ENCODE peak calls at places on chromosomes 12 and 14, in five cellular contexts. One of them, this sample, is unnamed.

GRCh38 chr12:131583085-131583712 is 127.7 kb upstream of the SFSWAP start:
- DNase-seq in HepG2: no peak
- DNase-seq in HCT116: no peak
- DNase-seq in K562: no peak
- DNase-seq in H1: no peak
- DNase-seq in this sample: no peak

GRCh38 chr14:60485600-60486251 is at the start of gene C14orf39:
- DNase-seq in H1: no peak
- DNase-seq in K562: peak
- DNase-seq in HCT116: no peak
- DNase-seq in HepG2: no peak
- DNase-seq in this sample: no peak

GRCh38 chr12:101110856-101111255 is 99.2 kb downstream of the SLC5A8 start:
- DNase-seq in H1: no peak
- DNase-seq in HepG2: no peak
- DNase-seq in HCT116: no peak
- DNase-seq in K562: no peak
- DNase-seq in this sample: no peak

GRCh38 chr14:89509891-89510290 is 92.9 kb upstream of the FOXN3 start:
- DNase-seq in HepG2: no peak
- DNase-seq in K562: no peak
- DNase-seq in HCT116: no peak
- DNase-seq in H1: no peak
- DNase-seq in this sample: no peak

GRCh38 chr14:64778114-64778754 is 74.0 kb downstream of the PLEKHG3 start:
- DNase-seq in HepG2: no peak
- DNase-seq in K562: no peak
- DNase-seq in H1: no peak
- DNase-seq in HCT116: no peak
- DNase-seq in this sample: no peak

GRCh38 chr12:52805000-52805399 is 8.9 kb downstream of the KRT4 start:
- DNase-seq in HepG2: no peak
- DNase-seq in HCT116: no peak
- DNase-seq in K562: no peak
- DNase-seq in H1: no peak
- DNase-seq in this sample: no peak

GRCh38 chr14:96792003-96792402 is 5.2 kb upstream of the VRK1 start:
- DNase-seq in HCT116: no peak
- DNase-seq in K562: no peak
- DNase-seq in HepG2: no peak
- DNase-seq in H1: no peak
- DNase-seq in this sample: no peak

GRCh38 chr12:53223391-53224267 is 8.4 kb downstream of the RARG start:
- DNase-seq in HCT116: no peak
- DNase-seq in HepG2: no peak
- DNase-seq in K562: no peak
- DNase-seq in H1: no peak
- DNase-seq in this sample: no peak

GRCh38 chr14:37709419-37710195 is 114.2 kb downstream of the TTC6 start:
- DNase-seq in H1: no peak
- DNase-seq in K562: no peak
- DNase-seq in HepG2: peak
- DNase-seq in HCT116: peak
- DNase-seq in this sample: no peak

GRCh38 chr12:65355461-65355860 is 77.0 kb downstream of the MSRB3 start:
- DNase-seq in HepG2: no peak
- DNase-seq in K562: no peak
- DNase-seq in H1: no peak
- DNase-seq in HCT116: no peak
- DNase-seq in this sample: no peak

GRCh38 chr12:41213107-41213506 is 25.0 kb downstream of the PDZRN4 start:
- DNase-seq in K562: no peak
- DNase-seq in HepG2: no peak
- DNase-seq in H1: no peak
- DNase-seq in HCT116: no peak
- DNase-seq in this sample: no peak

GRCh38 chr14:88866305-88866704 is 41.9 kb downstream of the TTC8 start:
- DNase-seq in HepG2: no peak
- DNase-seq in H1: no peak
- DNase-seq in K562: no peak
- DNase-seq in HCT116: no peak
- DNase-seq in this sample: no peak

GRCh38 chr12:104358353-104359003 is 54.9 kb downstream of the EID3 start:
- DNase-seq in HCT116: peak
- DNase-seq in H1: no peak
- DNase-seq in K562: peak
- DNase-seq in HepG2: peak
- DNase-seq in this sample: peak

GRCh38 chr12:1809606-1810140 is 10.7 kb upstream of the LRTM2 start:
- DNase-seq in K562: peak
- DNase-seq in HepG2: no peak
- DNase-seq in HCT116: no peak
- DNase-seq in H1: no peak
- DNase-seq in this sample: no peak

GRCh38 chr12:109715310-109716091 is 1.9 kb downstream of the FAM222A start:
- DNase-seq in HCT116: no peak
- DNase-seq in H1: no peak
- DNase-seq in K562: peak
- DNase-seq in HepG2: no peak
- DNase-seq in this sample: no peak

GRCh38 chr12:115337693-115338543 is 653.9 kb upstream of the TBX3 start:
- DNase-seq in HepG2: peak
- DNase-seq in HCT116: peak
- DNase-seq in K562: no peak
- DNase-seq in H1: no peak
- DNase-seq in this sample: no peak

GRCh38 chr12:42759622-42760273 is 170.2 kb upstream of the PRICKLE1 start:
- DNase-seq in H1: no peak
- DNase-seq in HepG2: no peak
- DNase-seq in HCT116: no peak
- DNase-seq in K562: no peak
- DNase-seq in this sample: no peak

GRCh38 chr12:42568952-42569916 is 20.3 kb downstream of the PRICKLE1 start:
- DNase-seq in H1: no peak
- DNase-seq in K562: no peak
- DNase-seq in HepG2: peak
- DNase-seq in HCT116: peak
- DNase-seq in this sample: peak

GRCh38 chr12:120116792-120117651 is 469 bp upstream of the RAB35 start:
- DNase-seq in K562: peak
- DNase-seq in H1: peak
- DNase-seq in HCT116: peak
- DNase-seq in HepG2: peak
- DNase-seq in this sample: no peak

GRCh38 chr12:115737895-115738294 is 539.6 kb downstream of the MED13L start:
- DNase-seq in H1: no peak
- DNase-seq in K562: no peak
- DNase-seq in HCT116: no peak
- DNase-seq in HepG2: no peak
- DNase-seq in this sample: no peak

GRCh38 chr12:104634044-104634443 is 177.3 kb downstream of the CHST11 start:
- DNase-seq in H1: no peak
- DNase-seq in HepG2: no peak
- DNase-seq in HCT116: no peak
- DNase-seq in K562: no peak
- DNase-seq in this sample: no peak

GRCh38 chr14:69543341-69544249 is 31.1 kb downstream of the CCDC177 start:
- DNase-seq in HCT116: peak
- DNase-seq in K562: no peak
- DNase-seq in HepG2: no peak
- DNase-seq in H1: no peak
- DNase-seq in this sample: no peak

GRCh38 chr12:78062781-78063180 is 232.1 kb downstream of the NAV3 start:
- DNase-seq in H1: no peak
- DNase-seq in HepG2: peak
- DNase-seq in HCT116: no peak
- DNase-seq in K562: no peak
- DNase-seq in this sample: no peak

GRCh38 chr12:92582888-92583287 is 119.9 kb upstream of the PLEKHG7 start:
- DNase-seq in K562: no peak
- DNase-seq in HepG2: no peak
- DNase-seq in HCT116: no peak
- DNase-seq in H1: no peak
- DNase-seq in this sample: no peak

GRCh38 chr12:80781313-80781712 is 64.6 kb downstream of the MYF5 start:
- DNase-seq in HCT116: no peak
- DNase-seq in K562: no peak
- DNase-seq in H1: no peak
- DNase-seq in HepG2: no peak
- DNase-seq in this sample: no peak

GRCh38 chr12:66279127-66279712 is 23.1 kb upstream of the HELB start:
- DNase-seq in K562: peak
- DNase-seq in HCT116: peak
- DNase-seq in HepG2: peak
- DNase-seq in H1: no peak
- DNase-seq in this sample: no peak

GRCh38 chr12:107225626-107226025 is 132.3 kb upstream of the CRY1 start:
- DNase-seq in K562: no peak
- DNase-seq in H1: peak
- DNase-seq in HCT116: no peak
- DNase-seq in HepG2: peak
- DNase-seq in this sample: no peak

GRCh38 chr12:11762723-11763326 is 113.4 kb downstream of the ETV6 start:
- DNase-seq in K562: no peak
- DNase-seq in HCT116: no peak
- DNase-seq in H1: no peak
- DNase-seq in HepG2: no peak
- DNase-seq in this sample: peak

GRCh38 chr12:65496617-65497016 is 218.1 kb downstream of the MSRB3 start:
- DNase-seq in H1: no peak
- DNase-seq in HepG2: no peak
- DNase-seq in HCT116: no peak
- DNase-seq in K562: no peak
- DNase-seq in this sample: no peak

GRCh38 chr12:27593266-27593665 is 69.3 kb downstream of the PPFIBP1 start:
- DNase-seq in K562: no peak
- DNase-seq in H1: no peak
- DNase-seq in HepG2: no peak
- DNase-seq in HCT116: no peak
- DNase-seq in this sample: no peak

GRCh38 chr12:27588786-27589185 is 64.8 kb downstream of the PPFIBP1 start:
- DNase-seq in H1: no peak
- DNase-seq in HepG2: no peak
- DNase-seq in HCT116: no peak
- DNase-seq in K562: no peak
- DNase-seq in this sample: no peak

GRCh38 chr12:27589419-27589818 is 65.4 kb downstream of the PPFIBP1 start:
- DNase-seq in HCT116: no peak
- DNase-seq in HepG2: no peak
- DNase-seq in K562: no peak
- DNase-seq in H1: no peak
- DNase-seq in this sample: no peak

GRCh38 chr12:27595231-27595642 is 71.2 kb downstream of the PPFIBP1 start:
- DNase-seq in H1: no peak
- DNase-seq in K562: no peak
- DNase-seq in HepG2: peak
- DNase-seq in HCT116: no peak
- DNase-seq in this sample: no peak

GRCh38 chr12:27592548-27592947 is 68.5 kb downstream of the PPFIBP1 start:
- DNase-seq in HCT116: no peak
- DNase-seq in H1: no peak
- DNase-seq in HepG2: no peak
- DNase-seq in K562: no peak
- DNase-seq in this sample: peak
- TF ChIP-seq SRF in HCT116: no peak
- TF ChIP-seq SRF in H1: no peak
- TF ChIP-seq SRF in HepG2: no peak
- TF ChIP-seq SRF in K562: no peak
- TF ChIP-seq SRF in this sample: no peak

GRCh38 chr14:93891756-93892504 is 35.2 kb upstream of the FAM181A start:
- DNase-seq in H1: no peak
- DNase-seq in HepG2: no peak
- DNase-seq in HCT116: no peak
- DNase-seq in K562: no peak
- DNase-seq in this sample: no peak

GRCh38 chr14:93892505-93892839 is 34.7 kb upstream of the FAM181A start:
- DNase-seq in HepG2: no peak
- DNase-seq in H1: no peak
- DNase-seq in HCT116: no peak
- DNase-seq in K562: no peak
- DNase-seq in this sample: no peak

GRCh38 chr14:93894992-93895391 is 32.2 kb upstream of the FAM181A start:
- DNase-seq in HCT116: no peak
- DNase-seq in HepG2: no peak
- DNase-seq in H1: no peak
- DNase-seq in K562: no peak
- DNase-seq in this sample: no peak

GRCh38 chr14:93893550-93894329 is 33.4 kb upstream of the FAM181A start:
- DNase-seq in H1: peak
- DNase-seq in HepG2: no peak
- DNase-seq in HCT116: no peak
- DNase-seq in K562: no peak
- DNase-seq in this sample: no peak

GRCh38 chr14:93892923-93893549 is 34.1 kb upstream of the FAM181A start:
- DNase-seq in HepG2: peak
- DNase-seq in K562: peak
- DNase-seq in H1: peak
- DNase-seq in HCT116: peak
- DNase-seq in this sample: no peak
- TF ChIP-seq SRF in HepG2: no peak
- TF ChIP-seq SRF in K562: no peak
- TF ChIP-seq SRF in H1: no peak
- TF ChIP-seq SRF in HCT116: no peak
- TF ChIP-seq SRF in this sample: no peak

GRCh38 chr12:8780389-8780788 is 42.0 kb upstream of the A2ML1 start:
- DNase-seq in HCT116: peak
- DNase-seq in HepG2: peak
- DNase-seq in H1: no peak
- DNase-seq in K562: peak
- DNase-seq in this sample: no peak
- TF ChIP-seq SRF in HCT116: no peak
- TF ChIP-seq SRF in HepG2: no peak
- TF ChIP-seq SRF in H1: no peak
- TF ChIP-seq SRF in K562: no peak
- TF ChIP-seq SRF in this sample: no peak

GRCh38 chr14:68110989-68111704 is 291.6 kb downstream of the RAD51B start:
- DNase-seq in HepG2: no peak
- DNase-seq in H1: no peak
- DNase-seq in HCT116: no peak
- DNase-seq in K562: no peak
- DNase-seq in this sample: peak
- TF ChIP-seq SRF in HepG2: no peak
- TF ChIP-seq SRF in H1: no peak
- TF ChIP-seq SRF in HCT116: no peak
- TF ChIP-seq SRF in K562: no peak
- TF ChIP-seq SRF in this sample: no peak

GRCh38 chr12:75784591-75784990 is 247.0 kb downstream of the PHLDA1 start:
- DNase-seq in HepG2: peak
- DNase-seq in H1: no peak
- DNase-seq in HCT116: no peak
- DNase-seq in K562: no peak
- DNase-seq in this sample: no peak
- TF ChIP-seq SRF in HepG2: no peak
- TF ChIP-seq SRF in H1: no peak
- TF ChIP-seq SRF in HCT116: no peak
- TF ChIP-seq SRF in K562: no peak
- TF ChIP-seq SRF in this sample: no peak

This sample was measured in GM12878.